ENCODE peak calls at places on chromosomes 2 and 18, in five cellular contexts. One of them, this sample, is unnamed.

GRCh38 chr2:241559489-241560180 is 1.1 kb downstream of the BOK start:
- DNase-seq in neuronal stem cell: no peak
- DNase-seq in mesenchymal stem cell: no peak
- DNase-seq in H1: no peak
- DNase-seq in IMR-90: peak
- DNase-seq in this sample: peak

GRCh38 chr2:127389778-127390435 is 2.1 kb upstream of the MAP3K2 start:
- DNase-seq in neuronal stem cell: no peak
- DNase-seq in mesenchymal stem cell: no peak
- DNase-seq in H1: no peak
- DNase-seq in IMR-90: no peak
- DNase-seq in this sample: no peak

GRCh38 chr2:150809083-150809482 is 321.6 kb upstream of the RND3 start:
- DNase-seq in neuronal stem cell: no peak
- DNase-seq in mesenchymal stem cell: peak
- DNase-seq in H1: no peak
- DNase-seq in IMR-90: no peak
- DNase-seq in this sample: no peak

GRCh38 chr2:26480751-26481380 is 2.9 kb upstream of the OTOF start:
- DNase-seq in neuronal stem cell: no peak
- DNase-seq in mesenchymal stem cell: no peak
- DNase-seq in H1: no peak
- DNase-seq in IMR-90: no peak
- DNase-seq in this sample: no peak

GRCh38 chr2:212052412-212053159 is 486.0 kb downstream of the ERBB4 start:
- DNase-seq in neuronal stem cell: no peak
- DNase-seq in mesenchymal stem cell: peak
- DNase-seq in H1: no peak
- DNase-seq in IMR-90: peak
- DNase-seq in this sample: no peak

GRCh38 chr2:192286093-192286701 is 91.5 kb upstream of the TMEFF2 start:
- DNase-seq in neuronal stem cell: no peak
- DNase-seq in mesenchymal stem cell: peak
- DNase-seq in H1: no peak
- DNase-seq in IMR-90: peak
- DNase-seq in this sample: no peak

GRCh38 chr18:5444269-5444668 is 99.5 kb downstream of the EPB41L3 start:
- DNase-seq in neuronal stem cell: no peak
- DNase-seq in mesenchymal stem cell: no peak
- DNase-seq in H1: no peak
- DNase-seq in IMR-90: peak
- DNase-seq in this sample: no peak

GRCh38 chr2:127145255-127145899 is 38.4 kb upstream of the BIN1 start:
- DNase-seq in neuronal stem cell: no peak
- DNase-seq in mesenchymal stem cell: peak
- DNase-seq in H1: no peak
- DNase-seq in IMR-90: peak
- DNase-seq in this sample: no peak

GRCh38 chr2:161946489-161947107 is 127.4 kb downstream of the DPP4 start:
- DNase-seq in neuronal stem cell: peak
- DNase-seq in mesenchymal stem cell: peak
- DNase-seq in H1: no peak
- DNase-seq in IMR-90: peak
- DNase-seq in this sample: no peak

GRCh38 chr18:33596178-33596854 is 18.3 kb downstream of the ASXL3 start:
- DNase-seq in neuronal stem cell: no peak
- DNase-seq in mesenchymal stem cell: no peak
- DNase-seq in H1: no peak
- DNase-seq in IMR-90: peak
- DNase-seq in this sample: no peak

GRCh38 chr2:157932480-157933205 is 56.5 kb upstream of the ACVR1 start:
- DNase-seq in neuronal stem cell: peak
- DNase-seq in mesenchymal stem cell: no peak
- DNase-seq in H1: peak
- DNase-seq in IMR-90: no peak
- DNase-seq in this sample: peak

GRCh38 chr2:47695800-47696477 is 87.0 kb upstream of the MSH6 start:
- DNase-seq in neuronal stem cell: no peak
- DNase-seq in mesenchymal stem cell: no peak
- DNase-seq in H1: peak
- DNase-seq in IMR-90: no peak
- DNase-seq in this sample: peak

GRCh38 chr2:46416739-46417403 is 62.5 kb upstream of the TMEM247 start:
- DNase-seq in neuronal stem cell: no peak
- DNase-seq in mesenchymal stem cell: peak
- DNase-seq in H1: no peak
- DNase-seq in IMR-90: peak
- DNase-seq in this sample: no peak
- H4K91ac ChIP-seq in neuronal stem cell: no peak
- H4K91ac ChIP-seq in mesenchymal stem cell: no peak
- H4K91ac ChIP-seq in H1: no peak
- H4K91ac ChIP-seq in IMR-90: no peak
- H4K91ac ChIP-seq in this sample: no peak

GRCh38 chr18:49658871-49659378 is 97.1 kb downstream of the LIPG start:
- DNase-seq in neuronal stem cell: no peak
- DNase-seq in mesenchymal stem cell: no peak
- DNase-seq in H1: no peak
- DNase-seq in IMR-90: no peak
- DNase-seq in this sample: no peak

GRCh38 chr18:49654347-49654746 is 92.5 kb downstream of the LIPG start:
- DNase-seq in neuronal stem cell: no peak
- DNase-seq in mesenchymal stem cell: no peak
- DNase-seq in H1: no peak
- DNase-seq in IMR-90: no peak
- DNase-seq in this sample: no peak

GRCh38 chr18:49656098-49656591 is 94.3 kb downstream of the LIPG start:
- DNase-seq in neuronal stem cell: no peak
- DNase-seq in mesenchymal stem cell: peak
- DNase-seq in H1: no peak
- DNase-seq in IMR-90: peak
- DNase-seq in this sample: no peak

GRCh38 chr18:49652841-49653240 is 91.0 kb downstream of the LIPG start:
- DNase-seq in neuronal stem cell: no peak
- DNase-seq in mesenchymal stem cell: peak
- DNase-seq in H1: no peak
- DNase-seq in IMR-90: no peak
- DNase-seq in this sample: no peak

GRCh38 chr18:49655266-49656097 is 93.6 kb downstream of the LIPG start:
- DNase-seq in neuronal stem cell: no peak
- DNase-seq in mesenchymal stem cell: no peak
- DNase-seq in H1: no peak
- DNase-seq in IMR-90: no peak
- DNase-seq in this sample: no peak
- H2BK15ac ChIP-seq in neuronal stem cell: no peak
- H2BK15ac ChIP-seq in mesenchymal stem cell: no peak
- H2BK15ac ChIP-seq in H1: no peak
- H2BK15ac ChIP-seq in IMR-90: no peak
- H2BK15ac ChIP-seq in this sample: no peak

GRCh38 chr2:106886916-106887758 is 1.2 kb upstream of the ST6GAL2 start:
- DNase-seq in neuronal stem cell: peak
- DNase-seq in mesenchymal stem cell: peak
- DNase-seq in H1: peak
- DNase-seq in IMR-90: no peak
- DNase-seq in this sample: peak
- H2AFZ ChIP-seq in neuronal stem cell: peak
- H2AFZ ChIP-seq in mesenchymal stem cell: no peak
- H2AFZ ChIP-seq in H1: no peak
- H2AFZ ChIP-seq in IMR-90: no peak
- H2AFZ ChIP-seq in this sample: no peak

GRCh38 chr2:42794271-42795046 is 2.1 kb upstream of the HAAO start:
- DNase-seq in neuronal stem cell: no peak
- DNase-seq in mesenchymal stem cell: peak
- DNase-seq in H1: peak
- DNase-seq in IMR-90: no peak
- DNase-seq in this sample: peak
- H4K91ac ChIP-seq in neuronal stem cell: no peak
- H4K91ac ChIP-seq in mesenchymal stem cell: no peak
- H4K91ac ChIP-seq in H1: no peak
- H4K91ac ChIP-seq in IMR-90: no peak
- H4K91ac ChIP-seq in this sample: no peak

GRCh38 chr2:68716948-68717661 is 17.5 kb upstream of the ARHGAP25 start:
- DNase-seq in neuronal stem cell: no peak
- DNase-seq in mesenchymal stem cell: no peak
- DNase-seq in H1: no peak
- DNase-seq in IMR-90: no peak
- DNase-seq in this sample: no peak
- H2BK15ac ChIP-seq in neuronal stem cell: no peak
- H2BK15ac ChIP-seq in mesenchymal stem cell: no peak
- H2BK15ac ChIP-seq in H1: no peak
- H2BK15ac ChIP-seq in IMR-90: no peak
- H2BK15ac ChIP-seq in this sample: no peak